ENCODE peak calls at places on chromosomes 16 and 17, in five cellular contexts. L is body of pancreas; B is hippocampal formation; S is activated gamma-delta T cell treated with anti-CD3 and anti-CD28 coated beads, Interleukin-2, amount 50 U/mL, for 16 hours; P is foreskin fibroblast. Y is an unnamed sample.

GRCh38 chr17:80151333-80151732 is 4.4 kb upstream of the EIF4A3 start:
- DNase-seq in L (no peak), B (no peak), S (no peak), P (peak), Y (no peak)

GRCh38 chr17:38587193-38587592 is 18.6 kb downstream of the SRCIN1 start:
- DNase-seq in L (no peak), B (no peak), S (no peak), P (no peak), Y (no peak)

GRCh38 chr17:5562661-5563360 is 21.5 kb downstream of the NLRP1 start:
- DNase-seq in L (no peak), B (no peak), S (no peak), P (no peak), Y (no peak)

GRCh38 chr17:42000399-42001076 is 16.7 kb downstream of the DNAJC7 start:
- DNase-seq in L (no peak), B (no peak), S (no peak), P (no peak), Y (no peak)

GRCh38 chr17:28928061-28928460 is 23.3 kb downstream of the PHF12 start:
- DNase-seq in L (no peak), B (no peak), S (no peak), P (no peak), Y (peak)

GRCh38 chr17:14774774-14775173 is 473.9 kb downstream of the HS3ST3B1 start:
- DNase-seq in L (no peak), B (no peak), S (no peak), P (no peak), Y (no peak)

GRCh38 chr16:49850558-49851467 is 5.1 kb downstream of the ZNF423 start:
- DNase-seq in L (no peak), B (no peak), S (no peak), P (no peak), Y (no peak)

GRCh38 chr16:89191033-89191900 is 9.1 kb downstream of the SLC22A31 start:
- DNase-seq in L (peak), B (no peak), S (no peak), P (no peak), Y (peak)

GRCh38 chr16:10202650-10203049 is 20.4 kb upstream of the GRIN2A start:
- DNase-seq in L (no peak), B (no peak), S (no peak), P (no peak), Y (no peak)

GRCh38 chr17:82246365-82247174 is 17.7 kb downstream of the SLC16A3 start:
- DNase-seq in L (no peak), B (no peak), S (no peak), P (peak), Y (peak)

GRCh38 chr16:7566360-7566759 is 233.7 kb downstream of the RBFOX1 start:
- DNase-seq in L (no peak), B (no peak), S (no peak), P (no peak), Y (no peak)

GRCh38 chr16:70682239-70683145 is 3.4 kb downstream of the MTSS2 start:
- DNase-seq in L (no peak), B (no peak), S (no peak), P (no peak), Y (no peak)

GRCh38 chr17:63998050-63998720 is at the start of gene PRR29:
- DNase-seq in L (peak), B (no peak), S (peak), P (peak), Y (peak)

GRCh38 chr17:29163563-29163962 is 16.6 kb downstream of the MYO18A start:
- DNase-seq in L (no peak), B (no peak), S (no peak), P (peak), Y (no peak)

GRCh38 chr17:40485851-40486512 is 15.4 kb downstream of the TNS4 start:
- DNase-seq in L (peak), B (no peak), S (no peak), P (peak), Y (peak)

GRCh38 chr17:74737299-74738050 is 419 bp downstream of the RAB37 start:
- DNase-seq in L (no peak), B (no peak), S (no peak), P (peak), Y (peak)

GRCh38 chr17:1783271-1783670 is 21.4 kb downstream of the SERPINF1 start:
- DNase-seq in L (no peak), B (no peak), S (no peak), P (no peak), Y (peak)

GRCh38 chr16:5025171-5025632 is 8.5 kb downstream of the NAGPA start:
- DNase-seq in L (peak), B (peak), S (no peak), P (peak), Y (peak)

GRCh38 chr17:48374650-48375230 is 55.3 kb downstream of the SKAP1 start:
- DNase-seq in L (peak), B (no peak), S (peak), P (no peak), Y (peak)

GRCh38 chr16:50193594-50193993 is 40.5 kb downstream of the TENT4B start:
- DNase-seq in L (no peak), B (no peak), S (no peak), P (no peak), Y (peak)

GRCh38 chr17:7019839-7020519 is 2.9 kb upstream of the BCL6B start:
- DNase-seq in L (peak), B (no peak), S (no peak), P (peak), Y (peak)

GRCh38 chr16:84735846-84736586 is 36.2 kb downstream of the USP10 start:
- DNase-seq in L (peak), B (no peak), S (no peak), P (no peak), Y (peak)

GRCh38 chr16:56825821-56826220 is 39.2 kb upstream of the SLC12A3 start:
- DNase-seq in L (no peak), B (no peak), S (no peak), P (peak), Y (no peak)

GRCh38 chr16:70159355-70160348 is 13.9 kb upstream of the CLEC18C start:
- DNase-seq in L (no peak), B (no peak), S (no peak), P (peak), Y (no peak)

GRCh38 chr16:88334517-88335149 is 48.1 kb upstream of the ZNF469 start:
- DNase-seq in L (no peak), B (no peak), S (no peak), P (peak), Y (no peak)